ENCODE peak calls at places on chromosomes 12 and 14, in seven cellular contexts. U is stomach, S is endothelial cell of umbilical vein, F is upper lobe of left lung, O is suprapubic skin, V is breast epithelium, L is HepG2. X is an unnamed sample.
A peak's percentile ranks its signal among the peaks of the same experiment; 100 is the strongest.

GRCh38 chr12:54217774-54218221 is 29.0 kb upstream of the SMUG1 start:
- DNase-seq in O (no peak), S (no peak), U (peak; percentile 32), L (no peak), V (no peak), F (peak; percentile 86), X (no peak)

GRCh38 chr14:105389976-105390848 is 8.1 kb upstream of the TEX22 start:
- DNase-seq in L (no peak), U (no peak), S (no peak), V (no peak), O (no peak), F (peak; percentile 49), X (no peak)

GRCh38 chr12:89690925-89691324 is 17.7 kb downstream of the ATP2B1 start:
- DNase-seq in L (no peak), U (no peak), S (no peak), O (no peak), V (no peak), F (no peak), X (no peak)

GRCh38 chr12:115224031-115224430 is 540.1 kb upstream of the TBX3 start:
- DNase-seq in O (no peak), F (no peak), V (no peak), S (no peak), U (no peak), L (peak; percentile 30), X (no peak)

GRCh38 chr12:68954811-68955210 is 21.8 kb upstream of the CPM start:
- DNase-seq in S (no peak), O (no peak), F (peak; percentile 53), L (no peak), V (no peak), U (no peak), X (no peak)

GRCh38 chr14:99194136-99194535 is 77.9 kb downstream of the BCL11B start:
- DNase-seq in S (no peak), O (no peak), F (no peak), V (no peak), L (no peak), U (no peak), X (no peak)

GRCh38 chr14:99821519-99822165 is 28.4 kb downstream of the EML1 start:
- DNase-seq in S (no peak), V (no peak), L (no peak), U (no peak), O (no peak), F (no peak), X (no peak)

GRCh38 chr12:2341051-2341751 is 288.4 kb downstream of the CACNA1C start:
- DNase-seq in O (no peak), L (no peak), V (no peak), S (no peak), F (no peak), U (no peak), X (no peak)

GRCh38 chr12:121537814-121538698 is 42.8 kb downstream of the KDM2B start:
- DNase-seq in L (no peak), V (no peak), O (no peak), S (peak; percentile 12), F (no peak), U (peak; percentile 33), X (peak; percentile 64)

GRCh38 chr12:79451988-79452387 is 238.8 kb downstream of the PAWR start:
- DNase-seq in O (peak; percentile 82), S (peak; percentile 99), U (peak; percentile 25), F (no peak), V (peak; percentile 81), L (peak; percentile 31), X (peak; percentile 85)

GRCh38 chr14:100317897-100318808 is 5.0 kb upstream of the SLC25A47 start:
- DNase-seq in F (peak; percentile 94), V (no peak), L (no peak), S (peak; percentile 70), U (peak; percentile 74), O (no peak), X (peak; percentile 87)

GRCh38 chr12:26011099-26011498 is 52.6 kb downstream of the RASSF8 start:
- DNase-seq in S (no peak), O (no peak), U (no peak), F (no peak), V (no peak), L (no peak), X (peak; percentile 71)

GRCh38 chr14:70394674-70395073 is 22.2 kb downstream of the SYNJ2BP start:
- DNase-seq in V (no peak), F (no peak), O (no peak), S (no peak), U (no peak), L (peak; percentile 21), X (no peak)

GRCh38 chr12:122845865-122846621 is 10.8 kb downstream of the HIP1R start:
- DNase-seq in S (no peak), O (no peak), F (no peak), U (no peak), V (no peak), L (no peak), X (no peak)

GRCh38 chr14:106883218-106883692 is 1356.9 kb downstream of the TMEM121 start:
- DNase-seq in S (no peak), L (peak; percentile 39), O (no peak), V (no peak), F (peak; percentile 88), U (no peak), X (no peak)

DNA sequence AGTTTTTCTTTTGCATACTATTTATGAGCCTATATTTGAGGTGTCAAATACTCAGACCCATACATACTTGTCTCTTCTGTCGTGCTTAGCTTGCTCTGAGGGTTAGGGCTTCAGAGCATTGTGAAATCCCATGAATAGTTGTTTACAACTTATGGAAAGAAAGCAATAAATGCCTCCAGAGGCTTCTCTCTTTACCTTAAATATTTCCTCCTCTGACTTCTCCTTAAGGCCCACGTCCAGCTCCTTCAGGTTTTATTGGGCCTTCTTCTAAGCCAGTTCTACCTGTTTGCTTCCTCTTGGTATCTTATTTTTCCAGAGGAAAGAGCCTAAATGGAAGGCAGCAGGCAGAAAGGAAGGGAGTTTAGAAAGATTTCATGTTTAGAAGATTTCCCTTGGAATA is 218.6 kb downstream of the SPTSSA start:
- DNase-seq in F (no peak), V (no peak), L (no peak), S (no peak), U (no peak), O (no peak), X (no peak)
- TF ChIP-seq POLR2AphosphoS5 in F (no peak), V (no peak), L (no peak), S (no peak), U (no peak), O (no peak), X (no peak)

GRCh38 chr14:76883437-76883836 is 57.2 kb downstream of the LRRC74A start:
- DNase-seq in O (no peak), U (no peak), V (no peak), F (no peak), S (no peak), L (no peak), X (no peak)

GRCh38 chr14:76887196-76887595 is 61.0 kb downstream of the LRRC74A start:
- DNase-seq in S (no peak), F (peak; percentile 18), O (no peak), L (no peak), V (no peak), U (no peak), X (no peak)

GRCh38 chr14:76884853-76885276 is 58.7 kb downstream of the LRRC74A start:
- DNase-seq in F (peak; percentile 51), L (no peak), U (no peak), O (no peak), S (no peak), V (no peak), X (no peak)

GRCh38 chr14:76882646-76883045 is 56.4 kb downstream of the LRRC74A start:
- DNase-seq in O (no peak), F (peak; percentile 64), U (no peak), V (no peak), L (no peak), S (no peak), X (no peak)

DNA sequence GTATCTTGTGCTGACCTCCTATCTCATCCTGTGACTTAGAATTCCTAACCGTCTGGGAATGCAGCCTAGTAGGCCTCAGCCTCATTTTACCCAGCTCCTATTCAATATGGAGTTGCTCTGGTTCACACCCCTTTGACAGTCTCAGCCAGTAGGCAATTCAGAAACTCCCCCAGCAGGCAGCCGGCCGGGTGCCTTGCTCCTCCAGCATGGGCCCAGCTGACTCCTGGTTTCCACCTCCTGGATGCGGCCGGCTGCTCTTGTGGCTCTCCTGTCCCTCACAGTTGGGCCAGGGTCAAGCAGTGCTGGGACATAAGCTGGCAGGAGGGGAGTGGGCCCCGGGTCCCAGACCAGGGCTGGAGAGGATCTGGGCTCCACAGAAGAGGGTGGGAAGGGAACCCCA is 58.2 kb downstream of the LRRC74A start:
- DNase-seq in S (no peak), F (peak; percentile 49), O (no peak), L (no peak), U (no peak), V (no peak), X (no peak)
- H3K27ac ChIP-seq in S (no peak overlapping the region), F (peak overlapping the region; percentile 82), O (no peak overlapping the region), L (no peak overlapping the region), U (no peak overlapping the region), V (peak overlapping the region; percentile 71), X (peak overlapping the region; percentile 65)

GRCh38 chr12:14545144-14546124 is 22.2 kb downstream of the PLBD1 start:
- DNase-seq in U (no peak), S (no peak), V (no peak), L (no peak), F (no peak), O (no peak), X (no peak)
- TF ChIP-seq POLR2AphosphoS5 in U (no peak), S (no peak), V (no peak), L (no peak), F (no peak), O (no peak), X (no peak)

GRCh38 chr14:65302571-65303184 is 109.9 kb upstream of the FUT8 start:
- DNase-seq in F (no peak), S (no peak), V (no peak), O (no peak), U (peak; percentile 60), L (no peak), X (no peak)
- H3K27ac ChIP-seq in F (peak overlapping the region; percentile 73), S (no peak overlapping the region), V (no peak overlapping the region), O (no peak overlapping the region), U (peak overlapping the region; percentile 81), L (peak overlapping the region; percentile 39), X (no peak overlapping the region)

GRCh38 chr14:74542056-74542685 is 48.6 kb downstream of the ISCA2 start:
- DNase-seq in V (no peak), U (no peak), O (no peak), L (no peak), F (peak; percentile 16), S (no peak), X (no peak)

GRCh38 chr14:74541225-74541624 is 47.7 kb downstream of the ISCA2 start:
- DNase-seq in S (no peak), L (no peak), U (no peak), V (no peak), O (no peak), F (no peak), X (no peak)

GRCh38 chr14:74539503-74539902 is 45.9 kb downstream of the ISCA2 start:
- DNase-seq in U (no peak), F (no peak), L (no peak), O (no peak), S (no peak), V (no peak), X (no peak)

GRCh38 chr14:74535756-74536325 is 42.3 kb downstream of the ISCA2 start:
- DNase-seq in F (peak; percentile 54), L (no peak), O (no peak), V (no peak), S (no peak), U (no peak), X (no peak)

GRCh38 chr14:74538411-74539391 is 45.1 kb downstream of the ISCA2 start:
- DNase-seq in U (no peak), L (no peak), S (no peak), V (no peak), F (no peak), O (no peak), X (no peak)
- TF ChIP-seq POLR2AphosphoS5 in U (no peak), L (no peak), S (no peak), V (no peak), F (no peak), O (no peak), X (no peak)

X was measured in sigmoid colon.